ENCODE peak calls at places on chromosomes 13 and 19, in four cellular contexts. B is heart right ventricle, D is A549, U is AG09319. A is an unnamed sample.
A peak's percentile ranks its signal among the peaks of the same experiment; 100 is the strongest.

GRCh38 chr13:23578411-23579071 is 8.3 kb downstream of the TNFRSF19 start:
- DNase-seq in B (peak; percentile 83), D (peak; percentile 29), U (peak; percentile 25), A (peak; percentile 83)

GRCh38 chr13:27559714-27560113 is 60.6 kb downstream of the LNX2 start:
- DNase-seq in B (no peak), D (no peak), U (no peak), A (no peak)

GRCh38 chr13:82627183-82627582 is 1255.1 kb downstream of the SLITRK1 start:
- DNase-seq in B (no peak), D (no peak), U (peak; percentile 27), A (no peak)

GRCh38 chr19:13959962-13960862 is 7.9 kb downstream of the DCAF15 start:
- DNase-seq in B (no peak), D (peak; percentile 49), U (no peak), A (no peak)

GRCh38 chr19:53962887-53963435 is at the start of gene CACNG8:
- DNase-seq in B (no peak), D (no peak), U (no peak), A (no peak)

GRCh38 chr19:11496391-11497163 is 9.1 kb downstream of the ZNF653 start:
- DNase-seq in B (peak; percentile 61), D (peak; percentile 55), U (peak; percentile 29), A (peak; percentile 88)

GRCh38 chr13:38866649-38867048 is 124.0 kb downstream of the STOML3 start:
- DNase-seq in B (no peak), D (no peak), U (no peak), A (no peak)

GRCh38 chr13:112212533-112212932 is 145.6 kb downstream of the SOX1 start:
- DNase-seq in B (no peak), D (no peak), U (no peak), A (no peak)

GRCh38 chr13:94192576-94192975 is 286.9 kb downstream of the DCT start:
- DNase-seq in B (no peak), D (no peak), U (no peak), A (peak; percentile 50)

GRCh38 chr13:23660249-23660648 is 90.0 kb downstream of the TNFRSF19 start:
- DNase-seq in B (no peak), D (no peak), U (no peak), A (no peak)

GRCh38 chr13:68304287-68304893 is 1074.3 kb upstream of the PCDH9 start:
- DNase-seq in B (no peak), D (peak; percentile 6), U (no peak), A (no peak)

GRCh38 chr19:35986664-35987570 is 8.1 kb upstream of the SDHAF1 start:
- DNase-seq in B (peak; percentile 35), D (peak; percentile 81), U (no peak), A (peak; percentile 71)

GRCh38 chr19:56504581-56504980 is 3.1 kb upstream of the ZNF471 start:
- DNase-seq in B (no peak), D (no peak), U (no peak), A (no peak)

GRCh38 chr13:101530293-101530692 is 77.8 kb downstream of the ITGBL1 start:
- DNase-seq in B (no peak), D (no peak), U (no peak), A (no peak)

GRCh38 chr13:25262261-25262660 is 25.0 kb downstream of the MTMR6 start:
- DNase-seq in B (no peak), D (no peak), U (no peak), A (no peak)

GRCh38 chr13:39875583-39875982 is 220.1 kb downstream of the COG6 start:
- DNase-seq in B (no peak), D (no peak), U (no peak), A (no peak)

GRCh38 chr13:19048381-19048780 is 133.2 kb downstream of the TUBA3C start:
- DNase-seq in B (no peak), D (no peak), U (no peak), A (no peak)

GRCh38 chr13:30463820-30464495 is 1.8 kb downstream of the HMGB1 start:
- DNase-seq in B (peak; percentile 57), D (no peak), U (no peak), A (peak; percentile 22)

GRCh38 chr13:111184685-111185401 is 69.7 kb downstream of the ARHGEF7 start:
- DNase-seq in B (no peak), D (no peak), U (no peak), A (peak; percentile 74)

GRCh38 chr19:6229216-6229913 is 50.4 kb downstream of the MLLT1 start:
- DNase-seq in B (no peak), D (no peak), U (no peak), A (no peak)

GRCh38 chr19:50693064-50693975 is 26.3 kb downstream of the SHANK1 start:
- DNase-seq in B (no peak), D (no peak), U (no peak), A (peak; percentile 53)

GRCh38 chr13:43303040-43303729 is 279.8 kb downstream of the DNAJC15 start:
- DNase-seq in B (peak; percentile 57), D (no peak), U (peak; percentile 48), A (peak; percentile 64)

GRCh38 chr19:35665604-35666003 is 713 bp upstream of the UPK1A start:
- DNase-seq in B (no peak), D (no peak), U (no peak), A (no peak)

GRCh38 chr19:742540-743075 is 8.3 kb upstream of the MISP start:
- DNase-seq in B (no peak), D (no peak), U (no peak), A (no peak)

GRCh38 chr13:46782066-46782465 is 14.9 kb downstream of the ESD start:
- DNase-seq in B (no peak), D (no peak), U (no peak), A (no peak)

GRCh38 chr13:38821753-38822551 is 135.1 kb downstream of the FREM2 start:
- DNase-seq in B (no peak), D (no peak), U (no peak), A (no peak)

GRCh38 chr19:45442927-45443461 is 19.3 kb upstream of the ERCC1 start:
- DNase-seq in B (no peak), D (no peak), U (no peak), A (no peak)

GRCh38 chr13:24192036-24192810 is 31.7 kb downstream of the SPATA13 start:
- DNase-seq in B (no peak), D (no peak), U (no peak), A (no peak)

GRCh38 chr13:66689037-66689619 is 541.0 kb downstream of the PCDH9 start:
- DNase-seq in B (no peak), D (no peak), U (no peak), A (no peak)

GRCh38 chr13:47287291-47287751 is 390.5 kb upstream of the HTR2A start:
- DNase-seq in B (no peak), D (no peak), U (no peak), A (no peak)

GRCh38 chr13:94073006-94073744 is 406.3 kb downstream of the DCT start:
- DNase-seq in B (no peak), D (no peak), U (peak; percentile 44), A (no peak)

GRCh38 chr13:105785436-105785835 is 750.0 kb downstream of the EFNB2 start:
- DNase-seq in B (no peak), D (no peak), U (no peak), A (no peak)

GRCh38 chr13:90448466-90449037 is 898.9 kb upstream of the MIR17HG start:
- DNase-seq in B (no peak), D (no peak), U (no peak), A (no peak)

GRCh38 chr13:39148513-39148961 is 110.3 kb downstream of the NHLRC3 start:
- DNase-seq in B (no peak), D (no peak), U (peak; percentile 2), A (no peak)

GRCh38 chr13:113034451-113035208 is 65.6 kb downstream of the MCF2L start:
- DNase-seq in B (peak; percentile 32), D (peak; percentile 54), U (peak; percentile 14), A (peak; percentile 67)

GRCh38 chr13:44470623-44471562 is 97.3 kb downstream of the SERP2 start:
- DNase-seq in B (no peak), D (no peak), U (no peak), A (no peak)

GRCh38 chr13:99465454-99465853 is 35.8 kb upstream of the TM9SF2 start:
- DNase-seq in B (no peak), D (no peak), U (no peak), A (peak; percentile 56)
- TF ChIP-seq CTCF in B (no peak), D (no peak), U (no peak), A (no peak)

GRCh38 chr19:8835446-8835845 is 3.3 kb downstream of the MBD3L1 start:
- DNase-seq in B (no peak), D (no peak), U (no peak), A (no peak)

GRCh38 chr19:8835877-8836276 is 3.7 kb downstream of the MBD3L1 start:
- DNase-seq in B (no peak), D (no peak), U (no peak), A (no peak)

GRCh38 chr19:8831373-8831772 is 731 bp downstream of the ZNF558 start:
- DNase-seq in B (no peak), D (no peak), U (no peak), A (no peak)

GRCh38 chr19:8831832-8832131 is 322 bp downstream of the ZNF558 start:
- DNase-seq in B (no peak), D (peak; percentile 32), U (no peak), A (peak; percentile 16)

DNA sequence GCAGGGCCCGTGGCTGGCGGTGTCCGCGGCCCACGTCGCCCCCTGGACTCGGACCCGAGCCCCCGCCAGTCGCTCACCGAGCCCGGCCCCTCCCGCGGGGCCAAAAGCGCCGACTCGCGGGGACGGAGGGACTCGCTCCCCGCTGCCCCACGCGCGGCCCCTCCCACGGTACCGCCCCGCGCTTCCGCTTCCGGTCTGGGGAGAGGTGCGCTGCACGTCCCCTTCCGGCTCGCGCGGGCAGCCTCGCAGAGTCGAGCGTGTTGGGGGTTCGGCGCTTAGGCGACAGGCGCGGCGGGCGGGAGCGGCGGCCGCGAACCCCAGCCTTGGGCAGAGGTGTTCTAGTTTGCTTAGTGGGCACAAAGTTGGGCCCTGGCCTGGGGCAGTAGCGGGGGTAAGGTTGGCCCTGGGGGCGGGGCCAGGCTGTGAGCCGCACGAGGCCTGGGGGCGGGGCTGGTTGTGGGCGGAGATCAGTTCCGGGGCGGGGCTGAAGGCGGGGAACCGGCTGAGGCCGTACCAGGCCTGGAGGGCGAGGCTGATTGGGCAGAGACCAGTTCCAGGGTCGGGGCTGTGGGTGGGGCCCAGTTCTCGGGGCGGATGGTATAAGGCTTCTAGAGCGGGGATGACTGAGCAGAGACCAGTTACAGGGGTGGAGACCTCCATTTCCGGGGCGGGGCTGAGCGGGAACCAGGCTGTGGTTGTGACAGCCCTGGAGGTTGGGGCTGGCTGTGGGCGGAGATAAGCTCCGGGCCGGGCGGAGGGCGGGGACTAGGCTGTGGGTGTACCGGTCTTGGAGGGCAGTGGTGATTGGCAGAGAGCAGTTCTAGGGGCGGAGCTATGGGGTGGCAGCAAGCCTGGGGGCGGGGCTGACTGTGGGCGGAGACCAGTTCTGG is at the start of the genes MBD3L1 and ZNF558:
- DNase-seq in B (peak; percentile 99), D (peak; percentile 83), U (peak; percentile 95), A (peak; percentile 76)
- TF ChIP-seq CTCF in B (peak; percentile 73), D (peak; percentile 39), U (no peak), A (no peak)

GRCh38 chr13:59746291-59746962 is 417.3 kb downstream of the DIAPH3 start:
- DNase-seq in B (no peak), D (no peak), U (no peak), A (no peak)

GRCh38 chr13:59754411-59754810 is 409.3 kb downstream of the DIAPH3 start:
- DNase-seq in B (no peak), D (no peak), U (no peak), A (no peak)

GRCh38 chr13:59747529-59747928 is 416.2 kb downstream of the DIAPH3 start:
- DNase-seq in B (no peak), D (no peak), U (no peak), A (no peak)

GRCh38 chr13:59755647-59756290 is 408.0 kb downstream of the DIAPH3 start:
- DNase-seq in B (no peak), D (no peak), U (no peak), A (no peak)

GRCh38 chr13:59750860-59751259 is 412.9 kb downstream of the DIAPH3 start:
- DNase-seq in B (no peak), D (no peak), U (peak; percentile 67), A (peak; percentile 50)
- TF ChIP-seq CTCF in B (no peak), D (no peak), U (no peak), A (no peak)

GRCh38 chr19:1853295-1854031 is 5.2 kb upstream of the REXO1 start:
- DNase-seq in B (peak; percentile 83), D (peak; percentile 65), U (no peak), A (peak; percentile 90)
- TF ChIP-seq CTCF in B (peak; percentile 87), D (peak; percentile 57), U (peak; percentile 91), A (peak; percentile 89)

A was measured in glutamatergic neuron.